ENCODE peak calls at places on chromosomes 2 and 18, in seven cellular contexts. R is activated CD4-positive, alpha-beta T cell treated with anti-CD3 and anti-CD28 coated beads, Interleukin-2, amount 50 U/mL, for 48 hours; X is activated naive CD8-positive, alpha-beta T cell treated with anti-CD3 and anti-CD28 coated beads for 36 hours; F is brain microvascular endothelial cell; M is keratinocyte; O is hepatocyte; D is skeletal muscle cell. G is an unnamed sample.

GRCh38 chr2:204504594-204504993 is 40.7 kb upstream of the PARD3B start:
- DNase-seq in R (no peak), X (no peak), F (no peak), M (no peak), O (no peak), D (no peak), G (no peak)

GRCh38 chr18:13550446-13551304 is 175.7 kb downstream of the FAM210A start:
- DNase-seq in R (no peak), X (no peak), F (no peak), M (no peak), O (no peak), D (no peak), G (no peak)

GRCh38 chr2:43032248-43032893 is 194.0 kb downstream of the ZFP36L2 start:
- DNase-seq in R (no peak), X (no peak), F (no peak), M (no peak), O (peak), D (no peak), G (no peak)

GRCh38 chr18:79983253-79983652 is 5.1 kb downstream of the TXNL4A start:
- DNase-seq in R (no peak), X (no peak), F (no peak), M (no peak), O (no peak), D (no peak), G (no peak)

GRCh38 chr2:54666131-54666637 is 57.3 kb upstream of the EML6 start:
- DNase-seq in R (no peak), X (no peak), F (peak), M (no peak), O (peak), D (peak), G (peak)

GRCh38 chr2:195489101-195489500 is 167.9 kb upstream of the SLC39A10 start:
- DNase-seq in R (no peak), X (no peak), F (no peak), M (no peak), O (no peak), D (peak), G (no peak)

GRCh38 chr2:39141346-39142011 is 20.6 kb upstream of the SOS1 start:
- DNase-seq in R (no peak), X (no peak), F (no peak), M (no peak), O (no peak), D (no peak), G (no peak)

GRCh38 chr2:168072626-168073303 is 174.6 kb downstream of the STK39 start:
- DNase-seq in R (no peak), X (no peak), F (no peak), M (no peak), O (no peak), D (no peak), G (no peak)

GRCh38 chr2:150619607-150620330 is 132.3 kb upstream of the RND3 start:
- DNase-seq in R (no peak), X (no peak), F (peak), M (no peak), O (peak), D (no peak), G (no peak)

GRCh38 chr2:102618452-102619413 is 620 bp upstream of the SLC9A2 start:
- DNase-seq in R (peak), X (peak), F (no peak), M (no peak), O (peak), D (no peak), G (no peak)

GRCh38 chr2:128302011-128302743 is 16.5 kb downstream of the HS6ST1 start:
- DNase-seq in R (no peak), X (no peak), F (no peak), M (no peak), O (no peak), D (no peak), G (no peak)

GRCh38 chr2:96305979-96306308 is 598 bp upstream of the SNRNP200 start:
- DNase-seq in R (peak), X (peak), F (no peak), M (no peak), O (no peak), D (no peak), G (no peak)

GRCh38 chr2:240232961-240233890 is 92.8 kb upstream of the OTOS start:
- DNase-seq in R (peak), X (peak), F (peak), M (peak), O (peak), D (no peak), G (peak)

GRCh38 chr2:220999351-220999750 is 572.8 kb downstream of the EPHA4 start:
- DNase-seq in R (no peak), X (no peak), F (no peak), M (no peak), O (no peak), D (no peak), G (no peak)